ENCODE peak calls at places on chromosome 11, in ten cellular contexts. A is effector CD8-positive, alpha-beta T cell; M is endodermal cell; I is GM12891; R is NCI-H1092; Q is T-helper 2 cell; X is nucleus accumbens; J is EL; P is NCI-H1417; Z is M059J. E is an unnamed sample.

GRCh38 chr11:83725161-83725560 is 439.0 kb upstream of the CCDC90B start:
- DNase-seq in A (no peak), M (peak), I (no peak), R (no peak), Q (no peak), X (no peak), J (no peak), P (no peak), Z (no peak), E (peak)

GRCh38 chr11:93573184-93573583 is 30.0 kb upstream of the SMCO4 start:
- DNase-seq in A (no peak), M (no peak), I (no peak), R (no peak), Q (no peak), X (no peak), J (peak), P (no peak), Z (peak), E (no peak)

GRCh38 chr11:9396752-9397151 is 12.3 kb downstream of the IPO7 start:
- DNase-seq in A (no peak), M (no peak), I (peak), R (no peak), Q (no peak), X (no peak), J (no peak), P (no peak), Z (no peak), E (no peak)

GRCh38 chr11:17810736-17811135 is 76.2 kb downstream of the KCNC1 start:
- DNase-seq in A (no peak), M (no peak), I (no peak), R (no peak), Q (no peak), X (no peak), J (peak), P (peak), Z (peak), E (no peak)

GRCh38 chr11:130839950-130840666 is 76.2 kb downstream of the SNX19 start:
- DNase-seq in A (no peak), M (no peak), I (no peak), R (no peak), Q (no peak), X (no peak), J (no peak), P (no peak), Z (no peak), E (peak)

GRCh38 chr11:73335204-73335923 is 27.3 kb downstream of the ARHGEF17 start:
- DNase-seq in A (peak), M (peak), I (peak), R (peak), Q (peak), X (peak), J (peak), P (peak), Z (peak), E (peak)

GRCh38 chr11:71355266-71355665 is 92.9 kb downstream of the DHCR7 start:
- DNase-seq in A (no peak), M (no peak), I (no peak), R (no peak), Q (no peak), X (no peak), J (no peak), P (no peak), Z (no peak), E (no peak)

GRCh38 chr11:67484847-67485311 is 2.1 kb downstream of the AIP start:
- DNase-seq in A (peak), M (peak), I (no peak), R (no peak), Q (peak), X (no peak), J (no peak), P (no peak), Z (no peak), E (no peak)

GRCh38 chr11:20739004-20739612 is 69.7 kb downstream of the NELL1 start:
- DNase-seq in A (no peak), M (peak), I (no peak), R (peak), Q (no peak), X (no peak), J (no peak), P (peak), Z (no peak), E (no peak)

GRCh38 chr11:111336062-111336461 is 37.7 kb downstream of the POU2AF3 start:
- DNase-seq in A (no peak), M (no peak), I (no peak), R (no peak), Q (no peak), X (no peak), J (no peak), P (no peak), Z (no peak), E (no peak)

GRCh38 chr11:38710262-38710661 is 2112.2 kb upstream of the RAG2 start:
- DNase-seq in A (no peak), M (no peak), I (no peak), R (no peak), Q (no peak), X (no peak), J (no peak), P (no peak), Z (no peak), E (no peak)

GRCh38 chr11:97850726-97851125 is 1170.0 kb upstream of the CNTN5 start:
- DNase-seq in A (no peak), M (no peak), I (no peak), R (no peak), Q (no peak), X (no peak), J (no peak), P (no peak), Z (no peak), E (no peak)

GRCh38 chr11:25252854-25253253 is 756.0 kb downstream of the LUZP2 start:
- DNase-seq in A (no peak), M (no peak), I (no peak), R (no peak), Q (no peak), X (no peak), J (no peak), P (no peak), Z (no peak), E (no peak)

GRCh38 chr11:64620286-64620962 is 29.4 kb downstream of the SLC22A12 start:
- DNase-seq in A (no peak), M (no peak), I (no peak), R (peak), Q (no peak), X (peak), J (no peak), P (peak), Z (peak), E (peak)

GRCh38 chr11:19187880-19188279 is 13.9 kb downstream of the CSRP3 start:
- DNase-seq in A (no peak), M (no peak), I (no peak), R (no peak), Q (no peak), X (peak), J (no peak), P (peak), Z (peak), E (no peak)

GRCh38 chr11:12005476-12005875 is 3.0 kb downstream of the DKK3 start:
- DNase-seq in A (no peak), M (no peak), I (no peak), R (no peak), Q (no peak), X (no peak), J (peak), P (no peak), Z (peak), E (peak)

GRCh38 chr11:36075053-36075452 is 131.2 kb downstream of the LDLRAD3 start:
- DNase-seq in A (no peak), M (no peak), I (no peak), R (no peak), Q (no peak), X (no peak), J (peak), P (peak), Z (peak), E (peak)

GRCh38 chr11:119316017-119316728 is 757 bp downstream of the MCAM start:
- DNase-seq in A (no peak), M (peak), I (no peak), R (peak), Q (no peak), X (peak), J (peak), P (peak), Z (peak), E (no peak)

GRCh38 chr11:47534707-47535251 is 18.2 kb downstream of the CELF1 start:
- DNase-seq in A (no peak), M (no peak), I (no peak), R (no peak), Q (no peak), X (no peak), J (no peak), P (no peak), Z (no peak), E (no peak)

GRCh38 chr11:65506316-65506769 is 7.5 kb downstream of the MALAT1 start:
- DNase-seq in A (no peak), M (no peak), I (no peak), R (no peak), Q (no peak), X (no peak), J (no peak), P (no peak), Z (no peak), E (no peak)

GRCh38 chr11:47611240-47611863 is 17.1 kb upstream of the C1QTNF4 start:
- DNase-seq in A (no peak), M (peak), I (no peak), R (no peak), Q (no peak), X (no peak), J (no peak), P (no peak), Z (no peak), E (no peak)

GRCh38 chr11:70120674-70121073 is 42.6 kb downstream of the ANO1 start:
- DNase-seq in A (no peak), M (no peak), I (no peak), R (no peak), Q (no peak), X (no peak), J (no peak), P (no peak), Z (no peak), E (no peak)

GRCh38 chr11:11959601-11960000 is 48.8 kb downstream of the DKK3 start:
- DNase-seq in A (no peak), M (no peak), I (no peak), R (no peak), Q (no peak), X (no peak), J (no peak), P (no peak), Z (no peak), E (no peak)

GRCh38 chr11:87368876-87369480 is 331.2 kb downstream of the TMEM135 start:
- DNase-seq in A (no peak), M (no peak), I (no peak), R (no peak), Q (no peak), X (no peak), J (peak), P (peak), Z (peak), E (no peak)

GRCh38 chr11:35811783-35812182 is 132.1 kb upstream of the LDLRAD3 start:
- DNase-seq in A (no peak), M (no peak), I (no peak), R (no peak), Q (no peak), X (peak), J (no peak), P (peak), Z (no peak), E (no peak)

GRCh38 chr11:86119062-86119461 is 50.2 kb upstream of the PICALM start:
- DNase-seq in A (no peak), M (no peak), I (no peak), R (no peak), Q (no peak), X (no peak), J (no peak), P (peak), Z (peak), E (no peak)

GRCh38 chr11:6488342-6488741 is 7.0 kb downstream of the TIMM10B start:
- DNase-seq in A (no peak), M (no peak), I (no peak), R (no peak), Q (no peak), X (no peak), J (no peak), P (no peak), Z (no peak), E (no peak)

E was measured in fibroblast of villous mesenchyme.